ENCODE peak calls at places on chromosomes 4 and X, in six cellular contexts. T, F, X, Z, K and W are unnamed samples.
A peak's percentile ranks its signal among the peaks of the same experiment; 100 is the strongest.

GRCh38 chr4:80336582-80336981 is 1.1 kb downstream of the CFAP299 start:
- DNase-seq in T (no peak), F (peak; percentile 18), X (peak; percentile 22), Z (peak; percentile 57), K (peak; percentile 19), W (peak; percentile 46)

GRCh38 chrX:129823115-129823514 is 20.6 kb downstream of the ZDHHC9 start:
- DNase-seq in T (no peak), F (no peak), X (peak; percentile 37), Z (no peak), K (no peak), W (peak; percentile 18)

GRCh38 chr4:177161781-177162180 is 147.9 kb upstream of the NEIL3 start:
- DNase-seq in T (no peak), F (no peak), X (no peak), Z (no peak), K (no peak), W (no peak)

GRCh38 chr4:103046416-103047290 is 27.1 kb upstream of the SLC9B1 start:
- DNase-seq in T (no peak), F (peak; percentile 19), X (peak; percentile 26), Z (no peak), K (no peak), W (peak; percentile 38)

GRCh38 chrX:134171661-134172587 is 65.1 kb upstream of the CCDC160 start:
- DNase-seq in T (peak; percentile 78), F (no peak), X (peak; percentile 45), Z (no peak), K (peak; percentile 35), W (peak; percentile 20)

GRCh38 chr4:184389978-184390518 is 84.3 kb downstream of the IRF2 start:
- DNase-seq in T (no peak), F (no peak), X (no peak), Z (no peak), K (no peak), W (no peak)

GRCh38 chrX:19361701-19362100 is 18.0 kb downstream of the PDHA1 start:
- DNase-seq in T (no peak), F (no peak), X (no peak), Z (no peak), K (no peak), W (no peak)

GRCh38 chr4:52989865-52990264 is 127.7 kb downstream of the RASL11B start:
- DNase-seq in T (no peak), F (no peak), X (no peak), Z (no peak), K (no peak), W (no peak)

GRCh38 chr4:71303850-71304249 is 35.0 kb upstream of the SLC4A4 start:
- DNase-seq in T (no peak), F (no peak), X (no peak), Z (no peak), K (no peak), W (no peak)

GRCh38 chr4:11720292-11720691 is 291.6 kb upstream of the HS3ST1 start:
- DNase-seq in T (no peak), F (no peak), X (peak; percentile 30), Z (no peak), K (no peak), W (no peak)

GRCh38 chr4:114087596-114088230 is 108.3 kb upstream of the ARSJ start:
- DNase-seq in T (no peak), F (no peak), X (no peak), Z (no peak), K (no peak), W (no peak)

GRCh38 chr4:57404463-57404862 is 294.3 kb upstream of the IGFBP7 start:
- DNase-seq in T (no peak), F (no peak), X (no peak), Z (no peak), K (no peak), W (no peak)

GRCh38 chr4:57401586-57401985 is 291.4 kb upstream of the IGFBP7 start:
- DNase-seq in T (no peak), F (no peak), X (no peak), Z (no peak), K (no peak), W (no peak)

GRCh38 chr4:57405359-57405758 is 295.2 kb upstream of the IGFBP7 start:
- DNase-seq in T (no peak), F (no peak), X (no peak), Z (no peak), K (no peak), W (no peak)

GRCh38 chr4:57403591-57403990 is 293.4 kb upstream of the IGFBP7 start:
- DNase-seq in T (no peak), F (no peak), X (no peak), Z (no peak), K (no peak), W (no peak)
- H3K9me3 ChIP-seq in T (no peaks in the 10 kb centered on the region), F (no peaks in the 10 kb centered on the region), X (no peaks in the 10 kb centered on the region), Z (no peaks in the 10 kb centered on the region), K (no peaks in the 10 kb centered on the region), W (no peaks in the 10 kb centered on the region)

DNA sequence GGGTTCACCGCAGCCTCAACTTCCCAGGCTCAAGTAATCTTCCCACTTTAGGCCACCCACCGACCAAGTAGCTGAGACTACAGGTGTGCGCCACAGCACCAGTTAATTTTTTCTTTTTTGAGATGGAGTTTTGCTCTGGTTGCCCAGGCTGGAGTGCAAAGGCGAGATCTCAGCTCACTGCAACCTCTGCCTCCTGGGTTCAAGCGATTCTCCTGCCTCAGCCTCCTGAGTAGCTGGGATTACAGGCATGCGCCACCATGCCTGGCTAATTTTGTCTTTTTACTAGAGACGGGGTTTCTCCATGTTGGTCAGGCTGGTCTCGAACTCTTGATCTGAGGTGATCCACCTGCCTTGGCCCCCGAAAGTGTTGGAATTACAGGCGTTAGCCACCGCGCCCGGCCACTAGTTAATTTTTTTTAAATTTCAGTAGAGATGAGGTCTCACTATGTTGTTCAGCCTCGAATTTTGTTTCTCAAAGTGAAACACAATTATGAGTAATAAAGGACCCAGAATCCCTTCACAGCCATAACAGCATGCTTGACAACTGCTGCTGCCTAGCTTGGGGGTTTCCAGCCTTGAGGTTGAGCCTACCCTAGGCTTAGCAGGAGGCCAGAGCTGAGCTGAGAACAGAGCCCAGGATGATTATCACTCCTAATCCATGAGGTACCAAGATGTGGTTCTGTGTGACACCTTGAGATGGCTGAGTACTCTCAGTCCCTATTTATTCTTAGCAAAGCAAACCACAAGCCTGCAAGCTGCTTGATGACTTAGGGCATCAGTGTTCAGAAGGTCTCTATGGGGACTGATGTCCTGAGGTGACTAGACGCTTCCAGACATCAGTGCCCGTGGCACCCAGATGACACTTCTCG is 41.6 kb upstream of the NKRF start:
- DNase-seq in T (no peak), F (no peak), X (no peak), Z (no peak), K (no peak), W (no peak)
- TF ChIP-seq POLR2A in T (no peak), F (no peak), X (no peak), Z (no peak), K (no peak), W (no peak)

DNA sequence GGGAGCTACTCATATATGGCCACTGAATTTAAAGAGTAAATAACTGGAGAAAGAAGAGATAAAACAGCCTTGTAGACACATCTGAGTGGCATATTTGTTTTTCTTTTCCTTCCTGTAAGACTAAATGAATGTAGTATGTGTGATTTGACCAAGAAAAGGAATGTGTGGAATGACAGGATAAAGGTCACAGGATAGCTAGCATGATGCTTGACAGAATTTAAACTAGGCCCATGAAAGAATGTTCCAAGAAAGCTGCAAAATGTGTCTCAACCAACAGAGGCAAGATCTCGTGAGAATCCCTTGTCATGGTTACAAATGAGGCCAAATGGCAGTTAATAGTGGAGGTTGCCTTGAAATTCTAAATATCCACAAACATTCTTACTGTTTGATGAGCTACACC is 137.0 kb downstream of the KCNIP4 start:
- DNase-seq in T (no peak), F (no peak), X (no peak), Z (no peak), K (no peak), W (no peak)
- H3K27ac ChIP-seq in T (no peak overlapping the region), F (no peak overlapping the region), X (no peak overlapping the region), Z (no peak overlapping the region), K (no peak overlapping the region), W (no peak overlapping the region)

DNA sequence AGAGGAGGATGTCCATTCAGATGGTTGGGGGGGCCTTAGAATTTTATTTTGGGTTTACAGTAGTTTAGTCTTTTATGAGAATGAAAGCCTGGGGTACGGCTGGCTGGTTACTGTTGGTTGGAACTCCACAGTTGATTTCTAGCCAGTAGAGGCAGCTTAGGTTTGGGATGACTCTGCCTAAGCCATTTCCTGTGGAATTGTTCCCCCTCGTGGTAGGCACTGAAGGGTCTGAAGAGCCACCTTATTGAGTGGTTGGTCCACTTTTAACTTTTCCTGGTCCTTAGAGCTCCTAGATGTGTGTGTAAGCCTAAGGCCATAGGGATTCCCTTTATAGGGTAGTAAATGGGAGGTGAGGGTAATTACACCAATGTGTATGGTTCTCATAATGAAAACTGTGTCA is 19.7 kb downstream of the SPIN3 start:
- DNase-seq in T (no peak), F (no peak), X (no peak), Z (no peak), K (no peak), W (no peak)
- H3K9me3 ChIP-seq in T (no peaks in the 10 kb centered on the region), F (no peaks in the 10 kb centered on the region), X (no peaks in the 10 kb centered on the region), Z (no peaks in the 10 kb centered on the region), K (no peaks in the 10 kb centered on the region), W (no peaks in the 10 kb centered on the region)

GRCh38 chr4:151408630-151409469 is at the start of gene FHIP1A:
- DNase-seq in T (peak; percentile 97), F (peak; percentile 93), X (peak; percentile 87), Z (peak; percentile 82), K (peak; percentile 94), W (peak; percentile 97)
- TF ChIP-seq POLR2A in T (peak; percentile 46), F (peak; percentile 76), X (no peak), Z (no peak), K (peak; percentile 81), W (peak; percentile 59)

GRCh38 chr4:73871911-73872310 is 2.7 kb downstream of the CXCL1 start:
- DNase-seq in T (no peak), F (no peak), X (no peak), Z (no peak), K (no peak), W (no peak)
- H3K27ac ChIP-seq in T (peak overlapping the region; percentile 88), F (no peak overlapping the region), X (no peak overlapping the region), Z (no peak overlapping the region), K (no peak overlapping the region), W (no peak overlapping the region)

DNA sequence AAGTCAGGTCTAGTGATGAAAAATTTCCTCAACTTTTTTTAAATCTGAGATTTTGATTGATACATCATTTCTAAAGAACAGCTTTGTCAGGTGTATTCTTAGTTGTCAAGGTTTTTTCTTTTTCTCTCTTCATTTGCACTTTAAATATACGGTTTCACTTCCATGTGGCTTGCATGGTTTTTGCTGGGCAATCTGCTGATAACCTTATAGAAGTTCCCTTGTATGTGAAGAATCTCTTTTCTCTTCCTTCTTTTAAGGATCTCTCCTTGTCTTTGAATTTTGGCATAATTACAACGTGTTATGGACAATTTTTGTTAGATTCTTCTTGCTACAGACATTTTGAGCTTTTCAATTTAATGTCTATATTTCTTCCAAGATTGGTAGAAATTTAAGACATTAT is 76.4 kb downstream of the ZNF721 start:
- DNase-seq in T (no peak), F (no peak), X (no peak), Z (no peak), K (no peak), W (no peak)
- H3K9me3 ChIP-seq in T (peaks cover 88% of the 10 kb centered on the region), F (peaks cover 17% of the 10 kb centered on the region), X (no peaks in the 10 kb centered on the region), Z (peaks cover 58% of the 10 kb centered on the region), K (peaks cover 15% of the 10 kb centered on the region), W (no peaks in the 10 kb centered on the region)

DNA sequence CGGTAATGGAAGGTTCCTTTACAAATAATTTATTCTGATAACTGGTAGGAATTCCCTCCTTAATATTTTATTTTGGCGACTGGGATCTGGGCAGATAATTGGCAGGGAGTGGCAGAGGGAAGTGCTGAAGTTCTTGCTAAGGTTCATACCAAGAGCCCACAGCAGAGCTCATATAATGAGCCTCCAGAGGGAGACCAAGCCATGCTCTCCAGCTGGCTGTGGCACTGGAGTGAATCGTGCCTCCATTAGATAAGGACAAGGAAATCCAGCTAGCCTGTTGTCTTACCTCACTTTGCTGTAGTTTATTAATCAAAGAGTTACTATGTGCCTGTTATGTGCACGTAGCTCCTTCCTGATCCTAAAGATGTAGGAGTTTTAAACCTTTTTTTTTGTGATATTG is 1.3 kb downstream of the ASB12 start:
- DNase-seq in T (no peak), F (no peak), X (no peak), Z (no peak), K (no peak), W (no peak)
- TF ChIP-seq POLR2A in T (no peak), F (no peak), X (no peak), Z (no peak), K (no peak), W (no peak)